ENCODE peak calls at places on chromosomes 1 and 21, in ten cellular contexts. R is NCI-H1417; D is lung microvascular endothelial cell; E is endothelial cell; K is effector memory CD8-positive, alpha-beta T cell; W is RKO; U is naive thymus-derived CD8-positive, alpha-beta T cell; S is NCI-H1930; X is OCI-LY7; Z is activated T-cell treated with anti-CD3 and anti-CD28 coated beads, Interleukin-2, amount 50 U/mL, for 48 hours. C is an unnamed sample.

GRCh38 chr1:178724734-178725602 is at the start of gene RALGPS2:
- DNase-seq in X (peak; percentile 93), Z (peak; percentile 55), D (peak; percentile 89), S (peak; percentile 64), K (peak; percentile 33), W (peak; percentile 83), E (peak; percentile 71), R (peak; percentile 90), U (peak; percentile 84), C (peak; percentile 37)

GRCh38 chr1:155080250-155081228 is 1.9 kb downstream of the EFNA3 start:
- DNase-seq in X (peak; percentile 53), Z (no peak), D (peak; percentile 26), R (peak; percentile 91), K (no peak), S (peak; percentile 84), W (peak; percentile 41), U (no peak), E (peak; percentile 78), C (no peak)

GRCh38 chr1:234040446-234041317 is 136.2 kb downstream of the SLC35F3 start:
- DNase-seq in X (no peak), R (no peak), U (no peak), D (no peak), S (no peak), K (no peak), Z (no peak), W (no peak), E (no peak), C (no peak)

GRCh38 chr1:53959664-53960250 is 13.6 kb downstream of the LRRC42 start:
- DNase-seq in E (no peak), S (no peak), D (peak; percentile 51), R (peak; percentile 19), Z (no peak), W (peak; percentile 65), K (peak; percentile 45), U (no peak), X (peak; percentile 55), C (no peak)

GRCh38 chr1:7948950-7949349 is 8.3 kb upstream of the TNFRSF9 start:
- DNase-seq in R (no peak), D (no peak), W (peak; percentile 83), U (no peak), K (no peak), X (no peak), S (no peak), Z (peak; percentile 46), E (no peak), C (no peak)

GRCh38 chr1:229907884-229908633 is 159.0 kb upstream of the GALNT2 start:
- DNase-seq in K (no peak), U (no peak), E (no peak), W (no peak), X (no peak), Z (no peak), S (no peak), D (no peak), R (peak; percentile 26), C (no peak)

GRCh38 chr1:2353215-2353906 is 38.0 kb downstream of the MORN1 start:
- DNase-seq in X (no peak), E (no peak), Z (no peak), U (no peak), R (no peak), K (no peak), W (no peak), D (no peak), S (no peak), C (no peak)

GRCh38 chr1:198261886-198262285 is 105.1 kb downstream of the NEK7 start:
- DNase-seq in D (no peak), Z (no peak), X (no peak), K (no peak), U (no peak), W (no peak), E (no peak), S (no peak), R (no peak), C (no peak)

GRCh38 chr21:26795866-26796329 is 49.3 kb downstream of the ADAMTS1 start:
- DNase-seq in X (no peak), D (peak; percentile 1), Z (no peak), E (no peak), S (no peak), K (no peak), R (peak; percentile 76), U (no peak), W (peak; percentile 21), C (no peak)

GRCh38 chr1:230140221-230141001 is 73.4 kb downstream of the GALNT2 start:
- DNase-seq in W (no peak), R (peak; percentile 10), K (no peak), D (peak; percentile 60), S (no peak), X (no peak), E (peak; percentile 54), U (no peak), Z (no peak), C (no peak)

GRCh38 chr1:210541680-210542358 is 213.1 kb downstream of the HHAT start:
- DNase-seq in K (no peak), W (no peak), Z (no peak), X (no peak), E (no peak), S (no peak), D (no peak), R (no peak), U (no peak), C (no peak)

GRCh38 chr1:28196330-28196729 is 19.8 kb upstream of the PTAFR start:
- DNase-seq in U (no peak), E (no peak), W (no peak), D (no peak), Z (no peak), X (no peak), S (no peak), R (no peak), K (no peak), C (no peak)

GRCh38 chr1:245872475-245872874 is 634.6 kb downstream of the SMYD3 start:
- DNase-seq in S (no peak), X (no peak), W (no peak), D (no peak), Z (no peak), K (no peak), R (no peak), U (no peak), E (no peak), C (no peak)

GRCh38 chr1:170521818-170522217 is 10.1 kb upstream of the GORAB start:
- DNase-seq in K (no peak), U (no peak), W (no peak), D (no peak), Z (no peak), E (no peak), R (no peak), S (no peak), X (no peak), C (no peak)

GRCh38 chr1:3508757-3509415 is 54.4 kb downstream of the ARHGEF16 start:
- DNase-seq in E (no peak), W (no peak), K (no peak), X (no peak), D (no peak), S (no peak), Z (no peak), U (no peak), R (no peak), C (no peak)

GRCh38 chr1:64687725-64688285 is 57.1 kb upstream of the RAVER2 start:
- DNase-seq in E (no peak), D (peak; percentile 53), R (no peak), U (no peak), S (no peak), K (no peak), Z (no peak), X (no peak), W (no peak), C (no peak)

GRCh38 chr21:28547795-28548194 is 444.9 kb downstream of the LTN1 start:
- DNase-seq in S (no peak), X (no peak), E (no peak), D (no peak), R (no peak), K (no peak), U (no peak), Z (no peak), W (no peak), C (no peak)

GRCh38 chr1:230067871-230068814 is 1.1 kb downstream of the GALNT2 start:
- DNase-seq in D (peak; percentile 60), R (peak; percentile 63), X (peak; percentile 38), W (peak; percentile 25), Z (peak; percentile 50), U (no peak), S (no peak), K (peak; percentile 14), E (peak; percentile 64), C (no peak)

GRCh38 chr1:86151427-86151826 is 5.1 kb downstream of the COL24A1 start:
- DNase-seq in R (no peak), E (no peak), X (no peak), D (no peak), W (no peak), U (no peak), K (no peak), S (no peak), Z (no peak), C (no peak)

GRCh38 chr1:96409689-96410088 is 311.9 kb upstream of the PTBP2 start:
- DNase-seq in S (no peak), D (no peak), K (no peak), R (no peak), E (no peak), U (no peak), Z (no peak), X (no peak), W (no peak), C (no peak)